ENCODE peak calls at places on chromosome 15, in ten cellular contexts. D is HS-5; Q is germinal center; W is stimulated activated CD8-positive, alpha-beta memory T cell treated with anti-CD3 and anti-CD28 coated beads, Interleukin-4, amount 100 ng/mL, for 4 hours; H is stimulated activated naive B cell treated with anti-CD40 and anti-IgM and Interleukin-4, amounts not matched to agents 10 μg/mL and 1 μg/mL and 100 μg/mL, for 72 hours; F is stimulated activated naive CD4-positive, alpha-beta T cell; A is adrenal gland; E is activated CD4-positive, alpha-beta T cell treated with anti-CD3 and anti-CD28 coated beads, Interleukin-2, amount 50 U/mL, for 1 hour; K is psoas muscle; U is AG08396. V is an unnamed sample.

GRCh38 chr15:51286816-51287215 is 51.6 kb downstream of the CYP19A1 start:
- DNase-seq in Q (no peak), W (no peak), F (no peak), A (no peak), H (no peak), K (no peak), D (no peak), E (no peak), U (no peak), V (no peak)

GRCh38 chr15:77822631-77823230 is 190.0 kb upstream of the LINGO1 start:
- DNase-seq in H (no peak), A (no peak), E (no peak), Q (no peak), K (no peak), U (no peak), F (no peak), W (no peak), D (no peak), V (no peak)

GRCh38 chr15:96849501-96849900 is 519.0 kb downstream of the NR2F2 start:
- DNase-seq in F (no peak), D (no peak), A (no peak), K (no peak), Q (no peak), E (no peak), H (no peak), U (no peak), W (no peak), V (no peak)

GRCh38 chr15:66757521-66757920 is 55.5 kb downstream of the SMAD6 start:
- DNase-seq in W (no peak), F (no peak), K (no peak), H (no peak), E (no peak), U (no peak), D (no peak), A (no peak), Q (no peak), V (no peak)

GRCh38 chr15:56731571-56731970 is 1.7 kb downstream of the ZNF280D start:
- DNase-seq in Q (no peak), D (no peak), W (no peak), K (no peak), A (no peak), U (no peak), F (no peak), H (no peak), E (no peak), V (no peak)

GRCh38 chr15:40746916-40747418 is 8.1 kb downstream of the RMDN3 start:
- DNase-seq in A (no peak), E (no peak), H (no peak), D (no peak), F (no peak), W (no peak), U (no peak), K (no peak), Q (no peak), V (peak)

GRCh38 chr15:101320501-101321052 is 25.5 kb upstream of the SNRPA1 start:
- DNase-seq in W (peak), D (no peak), H (no peak), A (peak), Q (peak), K (peak), F (peak), E (peak), U (peak), V (no peak)

GRCh38 chr15:69897471-69898237 is 200.1 kb downstream of the TLE3 start:
- DNase-seq in U (no peak), W (no peak), H (no peak), E (no peak), F (no peak), A (no peak), K (peak), Q (no peak), D (no peak), V (peak)

GRCh38 chr15:84831028-84831427 is 13.9 kb downstream of the ALPK3 start:
- DNase-seq in F (no peak), H (no peak), W (no peak), Q (no peak), K (no peak), D (no peak), U (no peak), E (no peak), A (no peak), V (no peak)

GRCh38 chr15:41502787-41503668 is 9.4 kb downstream of the ITPKA start:
- DNase-seq in F (no peak), K (no peak), H (no peak), E (no peak), A (no peak), Q (no peak), U (no peak), D (no peak), W (no peak), V (no peak)

GRCh38 chr15:44726136-44726535 is 10.2 kb upstream of the TRIM69 start:
- DNase-seq in A (no peak), E (no peak), H (no peak), K (no peak), Q (peak), U (no peak), W (no peak), F (no peak), D (no peak), V (no peak)

GRCh38 chr15:69562564-69562963 is 109.9 kb downstream of the RPLP1 start:
- DNase-seq in W (no peak), A (no peak), K (no peak), F (no peak), H (no peak), U (no peak), Q (no peak), E (no peak), D (no peak), V (no peak)

GRCh38 chr15:64527263-64527984 is 67.0 kb downstream of the ZNF609 start:
- DNase-seq in K (no peak), A (no peak), D (peak), Q (no peak), F (no peak), H (no peak), W (no peak), U (peak), E (no peak), V (no peak)

GRCh38 chr15:49075876-49076275 is 29.6 kb upstream of the SECISBP2L start:
- DNase-seq in Q (no peak), H (no peak), E (no peak), W (no peak), U (no peak), D (no peak), A (no peak), F (no peak), K (no peak), V (no peak)

GRCh38 chr15:85316244-85316934 is 64.0 kb upstream of the AKAP13 start:
- DNase-seq in U (no peak), W (no peak), H (no peak), A (no peak), E (no peak), K (no peak), Q (no peak), D (no peak), F (peak), V (no peak)

GRCh38 chr15:29669823-29670222 is 152.4 kb downstream of the TJP1 start:
- DNase-seq in U (no peak), K (no peak), A (no peak), H (no peak), E (no peak), F (no peak), D (no peak), Q (no peak), W (no peak), V (no peak)

GRCh38 chr15:90664650-90665287 is 52.4 kb upstream of the BLM start:
- DNase-seq in F (no peak), H (peak), D (no peak), K (peak), U (peak), A (peak), W (no peak), E (no peak), Q (peak), V (no peak)

GRCh38 chr15:74545776-74546656 is 5.0 kb downstream of the ARID3B start:
- DNase-seq in A (peak), W (peak), Q (peak), U (peak), F (peak), H (peak), K (peak), D (peak), E (peak), V (peak)

GRCh38 chr15:48103647-48104046 is 17.1 kb upstream of the SLC24A5 start:
- DNase-seq in K (no peak), Q (no peak), H (no peak), A (no peak), E (no peak), F (no peak), W (no peak), U (no peak), D (no peak), V (no peak)

GRCh38 chr15:64247906-64248541 is 85.2 kb upstream of the PPIB start:
- DNase-seq in W (no peak), D (peak), F (no peak), E (no peak), Q (no peak), U (peak), A (peak), H (no peak), K (no peak), V (no peak)

GRCh38 chr15:33994005-33994615 is 25.8 kb downstream of the CHRM5 start:
- DNase-seq in W (no peak), E (no peak), H (no peak), D (no peak), A (no peak), Q (no peak), U (no peak), K (no peak), F (no peak), V (no peak)

GRCh38 chr15:45588199-45588910 is 1.2 kb downstream of the BLOC1S6 start:
- DNase-seq in H (no peak), U (no peak), E (no peak), A (no peak), Q (no peak), F (no peak), W (no peak), D (no peak), K (no peak), V (no peak)

GRCh38 chr15:74170083-74170844 is 3.2 kb upstream of the ISLR start:
- DNase-seq in K (no peak), U (no peak), F (no peak), Q (no peak), H (no peak), A (no peak), W (no peak), E (no peak), D (no peak), V (no peak)

V was measured in suprapubic skin.